ENCODE peak calls at places on chromosomes 4 and X, in seven cellular contexts. O is iris pigment epithelial cell; X is KBM-7; U is G401; L is stimulated activated naive B cell treated with anti-CD40 and anti-IgM and Interleukin-4, amounts not matched to agents 10 μg/mL and 1 μg/mL and 100 μg/mL, for 72 hours; S is psoas muscle; V is CD4-positive, CD25-positive, alpha-beta regulatory T cell. Q is an unnamed sample.

GRCh38 chr4:18209448-18209847 is 187.9 kb upstream of the LCORL start:
- DNase-seq in O (no peak), L (no peak), X (no peak), V (no peak), S (no peak), U (no peak), Q (no peak)

GRCh38 chr4:110636677-110637407 is 14.0 kb upstream of the PITX2 start:
- DNase-seq in V (no peak), S (peak), O (peak), U (no peak), L (no peak), X (no peak), Q (no peak)

GRCh38 chrX:120791013-120791643 is 84.5 kb downstream of the CT47B1 start:
- DNase-seq in V (no peak), S (peak), L (no peak), X (no peak), U (no peak), O (peak), Q (peak)

GRCh38 chrX:64093761-64094160 is 111.7 kb downstream of the AMER1 start:
- DNase-seq in O (peak), U (peak), X (peak), L (peak), S (no peak), V (no peak), Q (no peak)

GRCh38 chrX:153644356-153645125 is 2.5 kb upstream of the DUSP9 start:
- DNase-seq in U (no peak), O (no peak), S (no peak), L (no peak), X (peak), V (no peak), Q (no peak)

GRCh38 chrX:2608638-2609430 is 82.3 kb upstream of the CD99 start:
- DNase-seq in S (peak), X (peak), V (peak), O (peak), L (peak), U (peak), Q (peak)

GRCh38 chr4:26171953-26172352 is 148.9 kb upstream of the RBPJ start:
- DNase-seq in L (no peak), V (no peak), O (peak), X (no peak), S (no peak), U (peak), Q (no peak)

GRCh38 chr4:16583764-16584163 is 314.7 kb downstream of the LDB2 start:
- DNase-seq in L (no peak), S (no peak), U (no peak), O (peak), X (no peak), V (no peak), Q (no peak)

GRCh38 chr4:87839309-87839946 is 6.7 kb downstream of the MEPE start:
- DNase-seq in X (peak), S (peak), U (peak), L (no peak), O (peak), V (no peak), Q (no peak)

GRCh38 chr4:81227968-81228367 is 12.9 kb upstream of the PRKG2 start:
- DNase-seq in L (no peak), X (no peak), V (no peak), U (no peak), S (no peak), O (no peak), Q (no peak)

GRCh38 chrX:122133478-122133877 is 1050.6 kb upstream of the GRIA3 start:
- DNase-seq in S (no peak), U (no peak), X (no peak), L (no peak), V (no peak), O (no peak), Q (no peak)

GRCh38 chr4:89307446-89308160 is at the start of gene GPRIN3:
- DNase-seq in V (peak), S (peak), X (peak), U (peak), O (peak), L (peak), Q (peak)

GRCh38 chrX:110286126-110286525 is 31.8 kb downstream of the AMMECR1 start:
- DNase-seq in S (no peak), O (peak), U (no peak), L (no peak), X (no peak), V (no peak), Q (no peak)

GRCh38 chr4:109576462-109576861 is 16.4 kb downstream of the MCUB start:
- DNase-seq in S (no peak), U (no peak), V (no peak), O (peak), L (no peak), X (peak), Q (no peak)

GRCh38 chr4:2250764-2251072 is 8.8 kb upstream of the HAUS3 start:
- DNase-seq in V (no peak), S (no peak), X (no peak), O (no peak), U (peak), L (no peak), Q (no peak)

GRCh38 chr4:37441231-37442061 is 196.9 kb downstream of the NWD2 start:
- DNase-seq in O (no peak), V (no peak), X (no peak), U (no peak), S (no peak), L (no peak), Q (no peak)

GRCh38 chr4:128787509-128788311 is 21.8 kb upstream of the JADE1 start:
- DNase-seq in S (no peak), L (no peak), V (no peak), O (no peak), X (no peak), U (no peak), Q (no peak)

GRCh38 chr4:147160908-147161513 is 215.3 kb upstream of the TTC29 start:
- DNase-seq in X (peak), L (no peak), U (peak), S (no peak), V (no peak), O (peak), Q (no peak)

GRCh38 chr4:8904041-8904501 is 32.4 kb upstream of the HMX1 start:
- DNase-seq in V (no peak), O (no peak), U (no peak), L (no peak), S (no peak), X (no peak), Q (no peak)

GRCh38 chrX:109485470-109486340 is 3.8 kb upstream of the GUCY2F start:
- DNase-seq in S (peak), O (peak), L (peak), X (peak), U (peak), V (peak), Q (peak)

GRCh38 chrX:50712777-50713176 is 101.2 kb downstream of the SHROOM4 start:
- DNase-seq in U (no peak), L (no peak), X (no peak), O (no peak), V (no peak), S (no peak), Q (no peak)

GRCh38 chr4:155972098-155972497 is 18.4 kb upstream of the CTSO start:
- DNase-seq in U (peak), L (no peak), O (peak), S (no peak), X (peak), V (no peak), Q (no peak)

GRCh38 chr4:166498541-166498940 is 625.5 kb downstream of the TLL1 start:
- DNase-seq in U (no peak), O (no peak), X (no peak), S (no peak), L (no peak), V (no peak), Q (no peak)

GRCh38 chr4:158253350-158253980 is 43.2 kb downstream of the TMEM144 start:
- DNase-seq in O (peak), V (no peak), S (no peak), L (peak), U (peak), X (peak), Q (no peak)

GRCh38 chrX:12974217-12974796 is 603 bp upstream of the TMSB4X start:
- DNase-seq in V (peak), S (peak), U (peak), X (peak), O (peak), L (no peak), Q (peak)

GRCh38 chr4:182826391-182826790 is 90.8 kb downstream of the DCTD start:
- DNase-seq in V (no peak), O (no peak), L (no peak), U (no peak), X (peak), S (no peak), Q (no peak)

GRCh38 chrX:107324493-107325310 is 118.3 kb downstream of the DNAAF6 start:
- DNase-seq in V (no peak), L (no peak), U (peak), O (peak), S (peak), X (peak), Q (peak)